ENCODE peak calls at places on chromosomes 6 and 20, in eight cellular contexts. L, A, T, F, S, B, E and U are unnamed samples.

GRCh38 chr6:131640576-131640975 is 3.5 kb downstream of the ENPP3 start:
- DNase-seq in L (no peak), A (no peak), T (no peak), F (no peak), S (no peak), B (no peak), E (no peak), U (no peak)

GRCh38 chr20:18567739-18568091 is 483 bp downstream of the SMIM26 start:
- DNase-seq in L (no peak), A (no peak), T (no peak), F (no peak), S (no peak), B (no peak), E (no peak), U (no peak)

GRCh38 chr6:169345198-169345597 is 91.6 kb upstream of the THBS2 start:
- DNase-seq in L (no peak), A (no peak), T (no peak), F (no peak), S (no peak), B (no peak), E (no peak), U (no peak)

GRCh38 chr6:118872726-118873125 is 21.2 kb upstream of the ASF1A start:
- DNase-seq in L (no peak), A (no peak), T (no peak), F (no peak), S (no peak), B (no peak), E (no peak), U (no peak)

GRCh38 chr6:89940225-89941027 is 46.2 kb downstream of the GJA10 start:
- DNase-seq in L (peak), A (peak), T (peak), F (peak), S (peak), B (peak), E (no peak), U (no peak)

GRCh38 chr6:2498224-2498623 is 252.5 kb downstream of the MYLK4 start:
- DNase-seq in L (no peak), A (no peak), T (no peak), F (no peak), S (no peak), B (no peak), E (no peak), U (no peak)

GRCh38 chr6:104699598-104700329 is 160.0 kb downstream of the HACE1 start:
- DNase-seq in L (no peak), A (no peak), T (no peak), F (no peak), S (no peak), B (no peak), E (no peak), U (no peak)

GRCh38 chr6:85458782-85459181 is 8.9 kb downstream of the NT5E start:
- DNase-seq in L (peak), A (no peak), T (no peak), F (no peak), S (no peak), B (no peak), E (no peak), U (no peak)

GRCh38 chr20:34621383-34622367 is 55.2 kb downstream of the PIGU start:
- DNase-seq in L (peak), A (peak), T (peak), F (no peak), S (no peak), B (no peak), E (no peak), U (no peak)

GRCh38 chr6:130389142-130389541 is 23.3 kb downstream of the TMEM200A start:
- DNase-seq in L (no peak), A (no peak), T (no peak), F (no peak), S (no peak), B (no peak), E (no peak), U (no peak)

GRCh38 chr6:157982580-157983438 is 1.1 kb downstream of the SYNJ2 start:
- DNase-seq in L (no peak), A (peak), T (peak), F (no peak), S (peak), B (no peak), E (no peak), U (peak)

GRCh38 chr6:157982297-157982579 is 575 bp downstream of the SYNJ2 start:
- DNase-seq in L (no peak), A (peak), T (peak), F (peak), S (peak), B (no peak), E (peak), U (no peak)

GRCh38 chr6:157980288-157981131 is 1.2 kb upstream of the SYNJ2 start:
- DNase-seq in L (no peak), A (peak), T (no peak), F (no peak), S (peak), B (no peak), E (no peak), U (peak)

GRCh38 chr6:157981132-157981394 is 600 bp upstream of the SYNJ2 start:
- DNase-seq in L (peak), A (no peak), T (peak), F (no peak), S (peak), B (no peak), E (no peak), U (peak)

GRCh38 chr6:157981395-157982296 is at the start of gene SYNJ2:
- DNase-seq in L (peak), A (peak), T (peak), F (peak), S (peak), B (no peak), E (peak), U (peak)
- TF ChIP-seq POLR2A in L (peak), A (no peak), T (peak), F (peak), S (no peak), B (no peak), E (no peak), U (no peak)

GRCh38 chr20:38806855-38807655 is 1.6 kb downstream of the PPP1R16B start:
- DNase-seq in L (no peak), A (no peak), T (peak), F (no peak), S (no peak), B (no peak), E (no peak), U (no peak)
- TF ChIP-seq POLR2A in L (no peak), A (no peak), T (no peak), F (no peak), S (no peak), B (no peak), E (no peak), U (no peak)

GRCh38 chr20:50891138-50891537 is 40.1 kb downstream of the ADNP start:
- DNase-seq in L (no peak), A (no peak), T (no peak), F (no peak), S (no peak), B (no peak), E (no peak), U (no peak)
- TF ChIP-seq POLR2A in L (no peak), A (no peak), T (no peak), F (no peak), S (no peak), B (no peak), E (no peak), U (no peak)

GRCh38 chr6:149317656-149318571 is at the start of gene TAB2:
- DNase-seq in L (peak), A (no peak), T (peak), F (peak), S (peak), B (no peak), E (peak), U (peak)

GRCh38 chr6:149316108-149316727 is 1.3 kb upstream of the TAB2 start:
- DNase-seq in L (no peak), A (no peak), T (no peak), F (no peak), S (no peak), B (no peak), E (no peak), U (no peak)

GRCh38 chr6:149319413-149319812 is 1.9 kb downstream of the TAB2 start:
- DNase-seq in L (no peak), A (no peak), T (no peak), F (no peak), S (no peak), B (no peak), E (no peak), U (no peak)

GRCh38 chr6:149318581-149319286 is 1.2 kb downstream of the TAB2 start:
- DNase-seq in L (no peak), A (peak), T (peak), F (no peak), S (no peak), B (no peak), E (no peak), U (no peak)

DNA sequence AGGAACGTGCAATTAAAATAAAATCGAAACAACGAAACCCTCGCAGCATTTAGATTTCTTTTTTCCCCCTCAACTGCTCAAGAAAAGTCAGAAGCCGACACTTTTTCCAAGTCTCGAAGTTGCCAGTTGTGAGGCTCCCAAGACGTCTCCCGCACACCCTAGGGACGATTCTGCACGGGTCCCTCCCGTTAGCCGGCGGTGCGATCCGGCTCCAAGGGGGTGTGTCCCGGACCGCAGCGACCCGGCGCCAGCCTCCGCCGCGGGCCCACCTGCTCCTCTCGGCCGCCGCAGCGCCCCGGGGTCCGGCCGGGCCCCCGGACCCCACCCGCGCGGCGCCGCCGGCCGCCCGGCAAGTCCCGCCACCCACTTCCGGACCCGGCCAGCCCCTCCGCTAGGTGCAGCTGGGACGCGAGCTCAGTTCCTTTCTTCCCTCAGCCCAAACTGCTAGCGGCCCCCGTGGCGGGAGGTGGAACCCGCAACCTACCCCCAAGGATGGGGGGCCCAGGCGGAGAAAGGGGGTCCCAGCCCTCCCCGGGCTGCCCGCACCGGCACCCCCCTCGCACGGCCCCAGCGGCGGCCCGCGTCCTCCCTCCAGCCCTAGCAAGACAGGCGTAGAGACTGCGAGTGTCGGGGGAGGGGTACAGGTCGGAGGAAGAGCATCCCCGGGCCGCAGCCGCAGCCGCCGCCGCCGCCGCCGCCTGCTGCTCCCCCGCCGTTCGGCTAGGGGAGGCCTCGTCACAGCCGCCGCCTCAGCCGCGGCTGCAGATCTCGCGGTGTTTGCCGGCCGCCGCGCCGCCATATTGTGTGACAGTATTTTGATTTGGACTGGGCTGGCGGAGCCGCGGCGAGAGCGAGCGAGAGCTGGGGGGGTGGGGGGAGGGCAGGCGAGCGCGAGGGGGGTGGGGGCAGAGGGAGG is 514 bp upstream of the TAB2 start:
- DNase-seq in L (peak), A (peak), T (peak), F (peak), S (peak), B (peak), E (peak), U (peak)
- TF ChIP-seq POLR2A in L (peak), A (peak), T (peak), F (peak), S (peak), B (peak), E (peak), U (peak)

GRCh38 chr20:46576774-46577395 is 26.4 kb upstream of the OCSTAMP start:
- DNase-seq in L (no peak), A (no peak), T (no peak), F (no peak), S (peak), B (no peak), E (no peak), U (no peak)
- TF ChIP-seq POLR2A in L (no peak), A (no peak), T (no peak), F (no peak), S (no peak), B (no peak), E (no peak), U (no peak)